ENCODE peak calls at places on chromosome 18, in seven cellular contexts. W is heart left ventricle, P is H1, Q is dorsolateral prefrontal cortex, N is fibroblast of lung, D is AG04450, H is ovary. Y is an unnamed sample.
A peak's percentile ranks its signal among the peaks of the same experiment; 100 is the strongest.

GRCh38 chr18:9974279-9974915 is 60.6 kb downstream of the VAPA start:
- DNase-seq in W (no peak), P (no peak), Q (no peak), N (peak; percentile 48), D (no peak), H (no peak), Y (no peak)

GRCh38 chr18:28485210-28485801 is 308.4 kb upstream of the CDH2 start:
- DNase-seq in W (no peak), P (no peak), Q (no peak), N (no peak), D (no peak), H (no peak), Y (no peak)

GRCh38 chr18:67951166-67951565 is 434.6 kb upstream of the DSEL start:
- DNase-seq in W (no peak), P (no peak), Q (no peak), N (no peak), D (no peak), H (no peak), Y (no peak)

GRCh38 chr18:2948038-2948437 is 64.9 kb downstream of the LPIN2 start:
- DNase-seq in W (peak; percentile 40), P (no peak), Q (no peak), N (peak; percentile 72), D (no peak), H (no peak), Y (no peak)

GRCh38 chr18:48825101-48825745 is 125.5 kb downstream of the SMAD7 start:
- DNase-seq in W (peak; percentile 26), P (peak; percentile 29), Q (peak; percentile 17), N (no peak), D (no peak), H (peak; percentile 36), Y (peak; percentile 63)

GRCh38 chr18:56314396-56314795 is 324.0 kb downstream of the TXNL1 start:
- DNase-seq in W (no peak), P (no peak), Q (no peak), N (peak; percentile 9), D (no peak), H (no peak), Y (no peak)

GRCh38 chr18:48615566-48616401 is 77.0 kb downstream of the CTIF start:
- DNase-seq in W (no peak), P (no peak), Q (no peak), N (no peak), D (no peak), H (no peak), Y (no peak)

GRCh38 chr18:56501896-56502295 is 136.5 kb downstream of the TXNL1 start:
- DNase-seq in W (no peak), P (no peak), Q (no peak), N (no peak), D (no peak), H (no peak), Y (no peak)

GRCh38 chr18:39359636-39360035 is 1794.0 kb upstream of the CELF4 start:
- DNase-seq in W (no peak), P (no peak), Q (no peak), N (no peak), D (no peak), H (no peak), Y (no peak)

GRCh38 chr18:4843771-4844170 is 353.3 kb downstream of the AKAIN1 start:
- DNase-seq in W (no peak), P (no peak), Q (no peak), N (no peak), D (no peak), H (no peak), Y (no peak)

DNA sequence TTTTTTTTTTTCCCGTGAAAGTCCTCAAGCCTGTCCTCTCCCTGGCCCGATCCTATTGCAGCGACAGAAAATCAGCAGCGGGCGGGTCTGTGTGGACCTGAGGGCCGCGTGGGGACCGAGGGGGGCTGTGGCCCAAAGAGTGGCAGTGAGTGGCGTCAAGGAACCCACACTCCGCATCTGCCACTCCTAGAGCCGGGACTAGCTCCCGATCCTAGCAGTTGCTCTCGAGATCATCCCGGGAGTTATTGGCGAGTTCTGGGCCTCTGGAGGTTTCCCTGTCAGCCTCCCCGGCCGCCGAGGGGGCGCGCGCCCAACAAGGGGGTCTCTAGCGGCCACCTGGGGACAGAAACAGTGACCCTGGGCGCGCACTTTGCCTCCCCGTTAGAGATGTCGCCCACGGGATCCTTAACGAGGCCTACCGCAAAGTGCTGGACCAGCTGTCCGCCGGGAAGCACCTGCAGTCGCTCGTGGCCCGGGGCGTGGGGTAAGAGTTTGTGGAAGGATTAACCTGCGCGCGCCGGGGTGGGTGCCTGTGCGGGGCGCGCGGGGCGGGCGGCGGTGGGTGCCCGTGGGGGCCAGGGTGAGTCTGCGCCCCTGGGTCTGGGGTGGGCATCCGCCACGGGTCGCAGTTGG is 3.3 kb downstream of the ADCYAP1 start:
- DNase-seq in W (no peak), P (peak; percentile 59), Q (no peak), N (no peak), D (no peak), H (no peak), Y (no peak)
- H3K27me3 ChIP-seq in W (peaks cover 88% of the 10 kb centered on the region), P (peaks cover 96% of the 10 kb centered on the region), Q (peaks cover 43% of the 10 kb centered on the region), N (peaks cover 69% of the 10 kb centered on the region), D (peaks cover 77% of the 10 kb centered on the region), H (no peaks in the 10 kb centered on the region), Y (peaks cover 44% of the 10 kb centered on the region)

GRCh38 chr18:8489761-8490160 is 119.5 kb upstream of the RAB12 start:
- DNase-seq in W (no peak), P (no peak), Q (no peak), N (no peak), D (no peak), H (no peak), Y (no peak)
- TF ChIP-seq CTCF in W (no peak), P (no peak), Q (no peak), N (no peak), D (no peak), H (no peak), Y (no peak)

GRCh38 chr18:5894215-5894612 is 1.1 kb downstream of the TMEM200C start:
- DNase-seq in W (no peak), P (no peak), Q (no peak), N (no peak), D (no peak), H (no peak), Y (no peak)

GRCh38 chr18:5894613-5895299 is 566 bp downstream of the TMEM200C start:
- DNase-seq in W (no peak), P (peak; percentile 77), Q (no peak), N (peak; percentile 12), D (no peak), H (peak; percentile 35), Y (no peak)

GRCh38 chr18:5891361-5892215 is 3.7 kb downstream of the TMEM200C start:
- DNase-seq in W (no peak), P (peak; percentile 61), Q (no peak), N (no peak), D (no peak), H (peak; percentile 21), Y (no peak)

GRCh38 chr18:5890606-5891360 is 4.5 kb downstream of the TMEM200C start:
- DNase-seq in W (peak; percentile 55), P (peak; percentile 81), Q (no peak), N (no peak), D (no peak), H (peak; percentile 59), Y (no peak)

GRCh38 chr18:5892772-5893431 is 2.4 kb downstream of the TMEM200C start:
- DNase-seq in W (no peak), P (no peak), Q (no peak), N (no peak), D (no peak), H (no peak), Y (no peak)
- H3K27me3 ChIP-seq in W (peaks cover 85% of the 10 kb centered on the region), P (peaks cover 15% of the 10 kb centered on the region), Q (no peaks in the 10 kb centered on the region), N (peaks cover 30% of the 10 kb centered on the region), D (no peaks in the 10 kb centered on the region), H (no peaks in the 10 kb centered on the region), Y (no peaks in the 10 kb centered on the region)

GRCh38 chr18:7950380-7951143 is 383.4 kb downstream of the PTPRM start:
- DNase-seq in W (no peak), P (no peak), Q (no peak), N (peak; percentile 54), D (no peak), H (no peak), Y (no peak)
- TF ChIP-seq CTCF in W (no peak), P (no peak), Q (no peak), N (no peak), D (no peak), H (no peak), Y (no peak)

Y was measured in right atrium auricular region.